ENCODE peak calls at places on chromosomes 12 and 14, in six cellular contexts. One of them, this sample, is unnamed. For H3K4me1, the result is how much of the 10 kb centered on the place peaks cover.

GRCh38 chr14:35292770-35293561 is 784 bp downstream of the PSMA6 start:
- DNase-seq in fibroblast of lung: peak
- DNase-seq in HCT116: no peak
- DNase-seq in A549: no peak
- DNase-seq in SK-N-SH: no peak
- DNase-seq in HepG2: no peak
- DNase-seq in this sample: no peak

GRCh38 chr12:22874151-22874550 is 249.2 kb downstream of the ETNK1 start:
- DNase-seq in fibroblast of lung: peak
- DNase-seq in HCT116: no peak
- DNase-seq in A549: no peak
- DNase-seq in SK-N-SH: no peak
- DNase-seq in HepG2: no peak
- DNase-seq in this sample: no peak

GRCh38 chr12:27595231-27595642 is 71.2 kb downstream of the PPFIBP1 start:
- DNase-seq in fibroblast of lung: peak
- DNase-seq in HCT116: no peak
- DNase-seq in A549: no peak
- DNase-seq in SK-N-SH: peak
- DNase-seq in HepG2: peak
- DNase-seq in this sample: no peak

GRCh38 chr12:130591736-130592135 is 124.4 kb downstream of the RIMBP2 start:
- DNase-seq in fibroblast of lung: no peak
- DNase-seq in HCT116: no peak
- DNase-seq in A549: no peak
- DNase-seq in SK-N-SH: no peak
- DNase-seq in HepG2: no peak
- DNase-seq in this sample: no peak

GRCh38 chr14:98466807-98467206 is 805.2 kb downstream of the BCL11B start:
- DNase-seq in fibroblast of lung: peak
- DNase-seq in HCT116: no peak
- DNase-seq in A549: no peak
- DNase-seq in SK-N-SH: no peak
- DNase-seq in HepG2: no peak
- DNase-seq in this sample: no peak

GRCh38 chr12:41743835-41744234 is 400.8 kb downstream of the GXYLT1 start:
- DNase-seq in fibroblast of lung: peak
- DNase-seq in HCT116: no peak
- DNase-seq in A549: peak
- DNase-seq in SK-N-SH: no peak
- DNase-seq in HepG2: peak
- DNase-seq in this sample: no peak

GRCh38 chr12:26621932-26622331 is 211.1 kb downstream of the ITPR2 start:
- DNase-seq in fibroblast of lung: no peak
- DNase-seq in HCT116: no peak
- DNase-seq in A549: no peak
- DNase-seq in SK-N-SH: no peak
- DNase-seq in HepG2: no peak
- DNase-seq in this sample: no peak

GRCh38 chr12:4564819-4565218 is 2.8 kb downstream of the DYRK4 start:
- DNase-seq in fibroblast of lung: no peak
- DNase-seq in HCT116: no peak
- DNase-seq in A549: no peak
- DNase-seq in SK-N-SH: no peak
- DNase-seq in HepG2: no peak
- DNase-seq in this sample: peak

GRCh38 chr12:83121886-83122622 is 435.3 kb downstream of the TMTC2 start:
- DNase-seq in fibroblast of lung: no peak
- DNase-seq in HCT116: no peak
- DNase-seq in A549: no peak
- DNase-seq in SK-N-SH: no peak
- DNase-seq in HepG2: no peak
- DNase-seq in this sample: no peak

GRCh38 chr12:79769860-79770485 is 79.2 kb upstream of the PAWR start:
- DNase-seq in fibroblast of lung: no peak
- DNase-seq in HCT116: no peak
- DNase-seq in A549: no peak
- DNase-seq in SK-N-SH: no peak
- DNase-seq in HepG2: no peak
- DNase-seq in this sample: no peak

GRCh38 chr14:102508774-102509743 is 517 bp downstream of the ANKRD9 start:
- DNase-seq in fibroblast of lung: peak
- DNase-seq in HCT116: no peak
- DNase-seq in A549: no peak
- DNase-seq in SK-N-SH: peak
- DNase-seq in HepG2: no peak
- DNase-seq in this sample: no peak

GRCh38 chr12:31323466-31324115 is 2.4 kb downstream of the SINHCAF start:
- DNase-seq in fibroblast of lung: no peak
- DNase-seq in HCT116: no peak
- DNase-seq in A549: peak
- DNase-seq in SK-N-SH: no peak
- DNase-seq in HepG2: no peak
- DNase-seq in this sample: peak

GRCh38 chr14:101357559-101358319 is 203.6 kb upstream of the DIO3 start:
- DNase-seq in fibroblast of lung: no peak
- DNase-seq in HCT116: no peak
- DNase-seq in A549: no peak
- DNase-seq in SK-N-SH: no peak
- DNase-seq in HepG2: no peak
- DNase-seq in this sample: peak

GRCh38 chr12:53010955-53011354 is 4.7 kb downstream of the EIF4B start:
- DNase-seq in fibroblast of lung: no peak
- DNase-seq in HCT116: no peak
- DNase-seq in A549: no peak
- DNase-seq in SK-N-SH: no peak
- DNase-seq in HepG2: no peak
- DNase-seq in this sample: no peak

GRCh38 chr12:100919116-100919515 is 124.5 kb downstream of the ANO4 start:
- DNase-seq in fibroblast of lung: peak
- DNase-seq in HCT116: no peak
- DNase-seq in A549: no peak
- DNase-seq in SK-N-SH: no peak
- DNase-seq in HepG2: no peak
- DNase-seq in this sample: no peak

GRCh38 chr14:72907327-72907826 is 13.5 kb upstream of the DPF3 start:
- DNase-seq in fibroblast of lung: peak
- DNase-seq in HCT116: no peak
- DNase-seq in A549: no peak
- DNase-seq in SK-N-SH: no peak
- DNase-seq in HepG2: no peak
- DNase-seq in this sample: no peak

GRCh38 chr12:94329366-94329765 is 130.3 kb downstream of the CEP83 start:
- DNase-seq in fibroblast of lung: no peak
- DNase-seq in HCT116: no peak
- DNase-seq in A549: no peak
- DNase-seq in SK-N-SH: no peak
- DNase-seq in HepG2: no peak
- DNase-seq in this sample: no peak

GRCh38 chr12:120102189-120103043 is 14.1 kb downstream of the RAB35 start:
- DNase-seq in fibroblast of lung: no peak
- DNase-seq in HCT116: no peak
- DNase-seq in A549: no peak
- DNase-seq in SK-N-SH: no peak
- DNase-seq in HepG2: no peak
- DNase-seq in this sample: no peak

GRCh38 chr12:113818278-113818677 is 147.8 kb downstream of the RBM19 start:
- DNase-seq in fibroblast of lung: no peak
- DNase-seq in HCT116: no peak
- DNase-seq in A549: no peak
- DNase-seq in SK-N-SH: no peak
- DNase-seq in HepG2: no peak
- DNase-seq in this sample: no peak

GRCh38 chr12:100737168-100737567 is 57.4 kb upstream of the ANO4 start:
- DNase-seq in fibroblast of lung: no peak
- DNase-seq in HCT116: no peak
- DNase-seq in A549: no peak
- DNase-seq in SK-N-SH: no peak
- DNase-seq in HepG2: no peak
- DNase-seq in this sample: no peak

GRCh38 chr12:65911321-65911720 is 87.0 kb downstream of the HMGA2 start:
- DNase-seq in fibroblast of lung: peak
- DNase-seq in HCT116: no peak
- DNase-seq in A549: no peak
- DNase-seq in SK-N-SH: no peak
- DNase-seq in HepG2: no peak
- DNase-seq in this sample: no peak

GRCh38 chr12:121861549-121862254 is 3.0 kb upstream of the HPD start:
- DNase-seq in fibroblast of lung: peak
- DNase-seq in HCT116: no peak
- DNase-seq in A549: no peak
- DNase-seq in SK-N-SH: peak
- DNase-seq in HepG2: peak
- DNase-seq in this sample: no peak

GRCh38 chr14:73755434-73756014 is 41.3 kb upstream of the PNMA1 start:
- DNase-seq in fibroblast of lung: no peak
- DNase-seq in HCT116: no peak
- DNase-seq in A549: no peak
- DNase-seq in SK-N-SH: no peak
- DNase-seq in HepG2: no peak
- DNase-seq in this sample: peak

GRCh38 chr12:24631691-24632090 is 317.2 kb downstream of the BCAT1 start:
- DNase-seq in fibroblast of lung: no peak
- DNase-seq in HCT116: no peak
- DNase-seq in A549: no peak
- DNase-seq in SK-N-SH: no peak
- DNase-seq in HepG2: no peak
- DNase-seq in this sample: no peak

GRCh38 chr14:88218119-88218915 is 104.8 kb downstream of the KCNK10 start:
- DNase-seq in fibroblast of lung: no peak
- DNase-seq in HCT116: no peak
- DNase-seq in A549: no peak
- DNase-seq in SK-N-SH: peak
- DNase-seq in HepG2: no peak
- DNase-seq in this sample: no peak

GRCh38 chr12:66804555-66804954 is 125.7 kb upstream of the GRIP1 start:
- DNase-seq in fibroblast of lung: no peak
- DNase-seq in HCT116: no peak
- DNase-seq in A549: no peak
- DNase-seq in SK-N-SH: no peak
- DNase-seq in HepG2: no peak
- DNase-seq in this sample: no peak

GRCh38 chr14:62076825-62077660 is 314.8 kb downstream of the SNAPC1 start:
- DNase-seq in fibroblast of lung: no peak
- DNase-seq in HCT116: no peak
- DNase-seq in A549: no peak
- DNase-seq in SK-N-SH: no peak
- DNase-seq in HepG2: no peak
- DNase-seq in this sample: no peak

GRCh38 chr12:44839785-44840184 is 36.3 kb downstream of the NELL2 start:
- DNase-seq in fibroblast of lung: no peak
- DNase-seq in HCT116: no peak
- DNase-seq in A549: no peak
- DNase-seq in SK-N-SH: no peak
- DNase-seq in HepG2: no peak
- DNase-seq in this sample: no peak

GRCh38 chr12:27449893-27450534 is 3.5 kb downstream of the SMCO2 start:
- DNase-seq in fibroblast of lung: no peak
- DNase-seq in HCT116: no peak
- DNase-seq in A549: no peak
- DNase-seq in SK-N-SH: no peak
- DNase-seq in HepG2: no peak
- DNase-seq in this sample: no peak

GRCh38 chr14:25052385-25052784 is 2.4 kb upstream of the STXBP6 start:
- DNase-seq in fibroblast of lung: no peak
- DNase-seq in HCT116: no peak
- DNase-seq in A549: no peak
- DNase-seq in SK-N-SH: no peak
- DNase-seq in HepG2: no peak
- DNase-seq in this sample: no peak
- H3K4me2 ChIP-seq in fibroblast of lung: no peak
- H3K4me2 ChIP-seq in HCT116: no peak
- H3K4me2 ChIP-seq in A549: no peak
- H3K4me2 ChIP-seq in SK-N-SH: no peak
- H3K4me2 ChIP-seq in HepG2: no peak
- H3K4me2 ChIP-seq in this sample: no peak

GRCh38 chr12:104694161-104694560 is 237.4 kb downstream of the CHST11 start:
- DNase-seq in fibroblast of lung: peak
- DNase-seq in HCT116: no peak
- DNase-seq in A549: no peak
- DNase-seq in SK-N-SH: no peak
- DNase-seq in HepG2: no peak
- DNase-seq in this sample: no peak
- H3K4me1 ChIP-seq in fibroblast of lung: under half
- H3K4me1 ChIP-seq in HCT116: under half
- H3K4me1 ChIP-seq in A549: under half
- H3K4me1 ChIP-seq in SK-N-SH: under half
- H3K4me1 ChIP-seq in HepG2: under half
- H3K4me1 ChIP-seq in this sample: under half

GRCh38 chr12:104290855-104291254 is 12.7 kb upstream of the EID3 start:
- DNase-seq in fibroblast of lung: no peak
- DNase-seq in HCT116: no peak
- DNase-seq in A549: no peak
- DNase-seq in SK-N-SH: no peak
- DNase-seq in HepG2: no peak
- DNase-seq in this sample: no peak
- H3K4me2 ChIP-seq in fibroblast of lung: peak
- H3K4me2 ChIP-seq in HCT116: no peak
- H3K4me2 ChIP-seq in A549: peak
- H3K4me2 ChIP-seq in SK-N-SH: no peak
- H3K4me2 ChIP-seq in HepG2: no peak
- H3K4me2 ChIP-seq in this sample: no peak

GRCh38 chr12:109822951-109823411 is 10.2 kb downstream of the TRPV4 start:
- DNase-seq in fibroblast of lung: peak
- DNase-seq in HCT116: no peak
- DNase-seq in A549: no peak
- DNase-seq in SK-N-SH: no peak
- DNase-seq in HepG2: peak
- DNase-seq in this sample: no peak

GRCh38 chr12:109821968-109822367 is 11.2 kb downstream of the TRPV4 start:
- DNase-seq in fibroblast of lung: no peak
- DNase-seq in HCT116: no peak
- DNase-seq in A549: no peak
- DNase-seq in SK-N-SH: no peak
- DNase-seq in HepG2: no peak
- DNase-seq in this sample: no peak

GRCh38 chr12:109824731-109825130 is 8.5 kb downstream of the TRPV4 start:
- DNase-seq in fibroblast of lung: no peak
- DNase-seq in HCT116: no peak
- DNase-seq in A549: no peak
- DNase-seq in SK-N-SH: no peak
- DNase-seq in HepG2: no peak
- DNase-seq in this sample: no peak

GRCh38 chr12:109820921-109821381 is 12.2 kb downstream of the TRPV4 start:
- DNase-seq in fibroblast of lung: no peak
- DNase-seq in HCT116: no peak
- DNase-seq in A549: no peak
- DNase-seq in SK-N-SH: no peak
- DNase-seq in HepG2: no peak
- DNase-seq in this sample: no peak

DNA sequence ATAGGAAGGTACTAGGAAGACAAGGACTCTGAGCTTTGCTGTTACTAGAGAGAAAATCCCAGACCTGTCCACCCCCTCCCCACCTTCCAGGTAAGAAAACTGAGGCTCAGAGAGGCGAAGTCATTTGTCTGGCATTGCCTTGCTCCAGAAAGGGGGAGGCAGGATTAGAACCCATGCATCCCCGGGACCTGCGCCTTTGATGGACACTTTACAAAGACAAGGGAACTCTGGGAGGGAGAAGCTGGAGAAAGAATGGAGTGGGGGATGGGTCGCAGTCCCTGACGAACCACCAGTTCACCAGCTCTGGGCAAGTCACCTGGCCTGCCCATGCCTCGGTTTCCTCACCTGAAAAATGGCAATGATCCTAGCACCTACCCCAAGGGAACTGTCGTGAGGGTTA is 10.8 kb downstream of the TRPV4 start:
- DNase-seq in fibroblast of lung: no peak
- DNase-seq in HCT116: no peak
- DNase-seq in A549: no peak
- DNase-seq in SK-N-SH: no peak
- DNase-seq in HepG2: no peak
- DNase-seq in this sample: no peak
- H3K4me1 ChIP-seq in fibroblast of lung: under half
- H3K4me1 ChIP-seq in HCT116: under half
- H3K4me1 ChIP-seq in A549: under half
- H3K4me1 ChIP-seq in SK-N-SH: under half
- H3K4me1 ChIP-seq in HepG2: half or more
- H3K4me1 ChIP-seq in this sample: under half